ENCODE peak calls at places on chromosomes 1 and 21, in four cellular contexts. One of them, this sample, is unnamed.

GRCh38 chr1:56397811-56398231 is 181.5 kb downstream of the PLPP3 start:
- DNase-seq in WTC11: no peak
- DNase-seq in K562: no peak
- DNase-seq in HepG2: no peak
- DNase-seq in this sample: no peak

GRCh38 chr1:108816049-108816882 is 40.6 kb downstream of the AKNAD1 start:
- DNase-seq in WTC11: peak
- DNase-seq in K562: peak
- DNase-seq in HepG2: peak
- DNase-seq in this sample: peak

GRCh38 chr1:22111620-22112019 is 31.3 kb downstream of the WNT4 start:
- DNase-seq in WTC11: no peak
- DNase-seq in K562: peak
- DNase-seq in HepG2: no peak
- DNase-seq in this sample: no peak

GRCh38 chr1:181430015-181430657 is 53.2 kb upstream of the CACNA1E start:
- DNase-seq in WTC11: no peak
- DNase-seq in K562: no peak
- DNase-seq in HepG2: no peak
- DNase-seq in this sample: no peak

GRCh38 chr1:24126672-24127023 is 14.7 kb upstream of the MYOM3 start:
- DNase-seq in WTC11: no peak
- DNase-seq in K562: no peak
- DNase-seq in HepG2: no peak
- DNase-seq in this sample: no peak

GRCh38 chr1:56799605-56800398 is 19.4 kb downstream of the FYB2 start:
- DNase-seq in WTC11: no peak
- DNase-seq in K562: no peak
- DNase-seq in HepG2: no peak
- DNase-seq in this sample: no peak

GRCh38 chr1:10980841-10981727 is 31.4 kb upstream of the TARDBP start:
- DNase-seq in WTC11: no peak
- DNase-seq in K562: no peak
- DNase-seq in HepG2: no peak
- DNase-seq in this sample: no peak

GRCh38 chr21:33836408-33836807 is 79.2 kb downstream of the ATP5PO start:
- DNase-seq in WTC11: no peak
- DNase-seq in K562: no peak
- DNase-seq in HepG2: no peak
- DNase-seq in this sample: no peak

GRCh38 chr1:20551161-20551560 is 1.2 kb upstream of the FAM43B start:
- DNase-seq in WTC11: no peak
- DNase-seq in K562: no peak
- DNase-seq in HepG2: no peak
- DNase-seq in this sample: no peak

GRCh38 chr1:84078108-84078823 is 65.8 kb upstream of the PRKACB start:
- DNase-seq in WTC11: no peak
- DNase-seq in K562: peak
- DNase-seq in HepG2: no peak
- DNase-seq in this sample: no peak

GRCh38 chr1:152739841-152740240 is 18.0 kb upstream of the KPRP start:
- DNase-seq in WTC11: no peak
- DNase-seq in K562: no peak
- DNase-seq in HepG2: no peak
- DNase-seq in this sample: no peak

GRCh38 chr1:114111731-114112661 is 41.7 kb downstream of the SYT6 start:
- DNase-seq in WTC11: no peak
- DNase-seq in K562: no peak
- DNase-seq in HepG2: no peak
- DNase-seq in this sample: peak

GRCh38 chr1:113874017-113874879 is 2.7 kb upstream of the PTPN22 start:
- DNase-seq in WTC11: no peak
- DNase-seq in K562: peak
- DNase-seq in HepG2: peak
- DNase-seq in this sample: no peak

GRCh38 chr1:19799877-19800804 is at the start of gene TMCO4:
- DNase-seq in WTC11: peak
- DNase-seq in K562: no peak
- DNase-seq in HepG2: peak
- DNase-seq in this sample: peak

GRCh38 chr1:233045591-233045990 is 95.2 kb downstream of the NTPCR start:
- DNase-seq in WTC11: no peak
- DNase-seq in K562: no peak
- DNase-seq in HepG2: no peak
- DNase-seq in this sample: no peak

GRCh38 chr1:8374812-8375211 is 56.9 kb downstream of the SLC45A1 start:
- DNase-seq in WTC11: peak
- DNase-seq in K562: peak
- DNase-seq in HepG2: peak
- DNase-seq in this sample: peak

GRCh38 chr1:5873556-5873955 is 118.7 kb downstream of the NPHP4 start:
- DNase-seq in WTC11: no peak
- DNase-seq in K562: no peak
- DNase-seq in HepG2: no peak
- DNase-seq in this sample: no peak

GRCh38 chr21:38649120-38649519 is 150.8 kb upstream of the ERG start:
- DNase-seq in WTC11: no peak
- DNase-seq in K562: peak
- DNase-seq in HepG2: no peak
- DNase-seq in this sample: no peak

GRCh38 chr1:223189903-223190724 is 47.1 kb upstream of the TLR5 start:
- DNase-seq in WTC11: no peak
- DNase-seq in K562: no peak
- DNase-seq in HepG2: no peak
- DNase-seq in this sample: no peak

GRCh38 chr1:118338991-118339390 is 154.0 kb upstream of the SPAG17 start:
- DNase-seq in WTC11: no peak
- DNase-seq in K562: no peak
- DNase-seq in HepG2: no peak
- DNase-seq in this sample: no peak

GRCh38 chr1:210201671-210202070 is 30.9 kb upstream of the SERTAD4 start:
- DNase-seq in WTC11: no peak
- DNase-seq in K562: no peak
- DNase-seq in HepG2: no peak
- DNase-seq in this sample: no peak

GRCh38 chr1:192474080-192474683 is 101.4 kb upstream of the RGS1 start:
- DNase-seq in WTC11: no peak
- DNase-seq in K562: peak
- DNase-seq in HepG2: peak
- DNase-seq in this sample: peak

GRCh38 chr1:20143318-20143717 is 4.2 kb downstream of the PLA2G2F start:
- DNase-seq in WTC11: no peak
- DNase-seq in K562: no peak
- DNase-seq in HepG2: no peak
- DNase-seq in this sample: no peak

GRCh38 chr1:207938016-207938415 is 27.1 kb upstream of the CD34 start:
- DNase-seq in WTC11: no peak
- DNase-seq in K562: no peak
- DNase-seq in HepG2: peak
- DNase-seq in this sample: no peak

GRCh38 chr21:30714436-30714835 is 4.1 kb downstream of the KRTAP21-3 start:
- DNase-seq in WTC11: no peak
- DNase-seq in K562: no peak
- DNase-seq in HepG2: no peak
- DNase-seq in this sample: no peak

GRCh38 chr1:207649865-207650580 is 5.1 kb downstream of the CR1L start:
- DNase-seq in WTC11: no peak
- DNase-seq in K562: peak
- DNase-seq in HepG2: no peak
- DNase-seq in this sample: no peak

GRCh38 chr21:25963186-25963585 is 207.4 kb downstream of the APP start:
- DNase-seq in WTC11: no peak
- DNase-seq in K562: no peak
- DNase-seq in HepG2: no peak
- DNase-seq in this sample: peak

GRCh38 chr21:46645840-46646239 is 10.4 kb downstream of the PRMT2 start:
- DNase-seq in WTC11: no peak
- DNase-seq in K562: no peak
- DNase-seq in HepG2: no peak
- DNase-seq in this sample: no peak

GRCh38 chr21:20083925-20084324 is 914.3 kb upstream of the NCAM2 start:
- DNase-seq in WTC11: no peak
- DNase-seq in K562: no peak
- DNase-seq in HepG2: no peak
- DNase-seq in this sample: no peak

GRCh38 chr1:193569696-193570269 is 383.4 kb upstream of the B3GALT2 start:
- DNase-seq in WTC11: no peak
- DNase-seq in K562: no peak
- DNase-seq in HepG2: no peak
- DNase-seq in this sample: no peak

GRCh38 chr1:28062806-28063205 is 25.6 kb downstream of the EYA3 start:
- DNase-seq in WTC11: no peak
- DNase-seq in K562: no peak
- DNase-seq in HepG2: no peak
- DNase-seq in this sample: no peak

GRCh38 chr1:193680924-193681316 is 494.5 kb upstream of the B3GALT2 start:
- DNase-seq in WTC11: no peak
- DNase-seq in K562: no peak
- DNase-seq in HepG2: no peak
- DNase-seq in this sample: no peak

GRCh38 chr21:46622226-46622625 is 13.2 kb upstream of the PRMT2 start:
- DNase-seq in WTC11: no peak
- DNase-seq in K562: no peak
- DNase-seq in HepG2: peak
- DNase-seq in this sample: no peak

GRCh38 chr1:220879509-220880366 is 495 bp downstream of the HLX start:
- DNase-seq in WTC11: peak
- DNase-seq in K562: peak
- DNase-seq in HepG2: no peak
- DNase-seq in this sample: peak
- TF ChIP-seq NR3C1 in WTC11: no peak
- TF ChIP-seq NR3C1 in K562: no peak
- TF ChIP-seq NR3C1 in HepG2: no peak
- TF ChIP-seq NR3C1 in this sample: no peak

GRCh38 chr1:65208577-65208976 is 60.6 kb downstream of the AK4 start:
- DNase-seq in WTC11: no peak
- DNase-seq in K562: no peak
- DNase-seq in HepG2: peak
- DNase-seq in this sample: no peak

GRCh38 chr1:65209005-65209885 is 61.2 kb downstream of the AK4 start:
- DNase-seq in WTC11: no peak
- DNase-seq in K562: peak
- DNase-seq in HepG2: peak
- DNase-seq in this sample: peak

GRCh38 chr1:65207317-65207716 is 59.3 kb downstream of the AK4 start:
- DNase-seq in WTC11: no peak
- DNase-seq in K562: no peak
- DNase-seq in HepG2: no peak
- DNase-seq in this sample: no peak
- TF ChIP-seq NR3C1 in WTC11: no peak
- TF ChIP-seq NR3C1 in K562: no peak
- TF ChIP-seq NR3C1 in HepG2: no peak
- TF ChIP-seq NR3C1 in this sample: no peak

GRCh38 chr1:234958702-234959649 is 169.7 kb downstream of the TOMM20 start:
- DNase-seq in WTC11: no peak
- DNase-seq in K562: no peak
- DNase-seq in HepG2: no peak
- DNase-seq in this sample: no peak
- TF ChIP-seq NR3C1 in WTC11: no peak
- TF ChIP-seq NR3C1 in K562: no peak
- TF ChIP-seq NR3C1 in HepG2: no peak
- TF ChIP-seq NR3C1 in this sample: no peak

DNA sequence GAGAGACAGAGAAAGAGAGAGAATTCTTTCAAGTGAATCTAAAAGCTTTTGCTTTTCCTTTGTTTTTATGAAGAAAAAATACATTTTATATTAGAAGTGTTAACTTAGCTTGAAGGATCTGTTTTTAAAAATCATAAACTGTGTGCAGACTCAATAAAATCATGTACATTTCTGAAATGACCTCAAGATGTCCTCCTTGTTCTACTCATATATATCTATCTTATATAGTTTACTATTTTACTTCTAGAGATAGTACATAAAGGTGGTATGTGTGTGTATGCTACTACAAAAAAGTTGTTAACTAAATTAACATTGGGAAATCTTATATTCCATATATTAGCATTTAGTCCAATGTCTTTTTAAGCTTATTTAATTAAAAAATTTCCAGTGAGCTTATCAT is 117.6 kb downstream of the PTPRC start:
- DNase-seq in WTC11: no peak
- DNase-seq in K562: no peak
- DNase-seq in HepG2: no peak
- DNase-seq in this sample: peak
- TF ChIP-seq NR3C1 in WTC11: no peak
- TF ChIP-seq NR3C1 in K562: no peak
- TF ChIP-seq NR3C1 in HepG2: no peak
- TF ChIP-seq NR3C1 in this sample: no peak

DNA sequence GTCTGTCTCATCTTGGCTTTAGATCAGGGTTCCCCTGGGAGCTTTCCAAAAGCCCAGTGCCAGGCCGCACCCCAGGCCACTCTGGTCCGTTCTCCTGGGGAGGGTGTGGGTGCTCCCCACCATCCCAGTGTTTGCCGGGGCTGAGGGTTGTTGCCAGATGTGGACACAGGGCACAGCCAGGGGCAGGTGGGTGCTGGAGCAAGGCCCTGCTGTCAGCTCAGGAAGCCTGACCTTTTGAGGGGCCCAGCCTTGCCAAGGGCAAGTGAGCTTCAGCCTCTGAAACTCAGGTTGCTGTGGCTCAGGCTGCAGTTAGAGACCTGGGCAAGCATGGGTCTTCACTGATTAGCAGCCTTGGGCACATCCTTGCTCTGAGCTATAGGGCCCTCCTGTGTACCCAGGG is 22.8 kb upstream of the ZBTB21 start:
- DNase-seq in WTC11: no peak
- DNase-seq in K562: no peak
- DNase-seq in HepG2: no peak
- DNase-seq in this sample: no peak
- TF ChIP-seq NR3C1 in WTC11: no peak
- TF ChIP-seq NR3C1 in K562: no peak
- TF ChIP-seq NR3C1 in HepG2: no peak
- TF ChIP-seq NR3C1 in this sample: no peak

DNA sequence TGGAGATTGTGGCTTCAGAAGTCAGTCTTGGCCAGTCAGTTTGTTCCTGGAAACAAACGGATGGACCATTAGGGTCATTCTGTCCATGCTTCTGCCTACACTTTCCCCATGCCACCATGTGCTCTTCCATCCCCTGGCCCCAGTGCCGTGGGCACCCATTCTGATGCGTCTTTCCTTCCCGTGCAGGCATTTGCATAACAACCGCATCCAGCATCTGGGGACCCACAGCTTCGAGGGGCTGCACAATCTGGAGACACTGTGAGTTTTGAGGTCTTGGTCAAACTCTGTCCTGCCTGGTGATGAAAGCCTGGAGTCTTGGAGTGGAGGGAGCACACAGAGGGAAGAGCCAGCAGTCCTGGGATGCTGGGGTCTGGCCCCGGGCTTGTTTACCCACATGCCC is 61.1 kb downstream of the UBE2T start:
- DNase-seq in WTC11: no peak
- DNase-seq in K562: no peak
- DNase-seq in HepG2: no peak
- DNase-seq in this sample: no peak
- TF ChIP-seq NR3C1 in WTC11: no peak
- TF ChIP-seq NR3C1 in K562: no peak
- TF ChIP-seq NR3C1 in HepG2: no peak
- TF ChIP-seq NR3C1 in this sample: no peak

GRCh38 chr21:43991447-43991991 is 20.6 kb upstream of the TRAPPC10 start:
- DNase-seq in WTC11: no peak
- DNase-seq in K562: peak
- DNase-seq in HepG2: no peak
- DNase-seq in this sample: no peak
- TF ChIP-seq NR3C1 in WTC11: no peak
- TF ChIP-seq NR3C1 in K562: no peak
- TF ChIP-seq NR3C1 in HepG2: no peak
- TF ChIP-seq NR3C1 in this sample: no peak